ENCODE peak calls at places on chromosome 18, in ten cellular contexts. J, O, H, P, Y, V, Z, K, F and D are unnamed samples. For H3K4me1, the result is how much of the 10 kb centered on the place peaks cover.

GRCh38 chr18:9743200-9744016 is 35.3 kb downstream of the RAB31 start:
- DNase-seq in J (no peak), O (peak), H (no peak), P (peak), Y (no peak), V (no peak), Z (peak), K (peak), F (no peak), D (no peak)

GRCh38 chr18:76679259-76679658 is 143.1 kb upstream of the ZNF236 start:
- DNase-seq in J (no peak), O (no peak), H (no peak), P (no peak), Y (no peak), V (no peak), Z (no peak), K (no peak), F (no peak), D (no peak)

GRCh38 chr18:26981373-26982082 is 116.0 kb upstream of the AQP4 start:
- DNase-seq in J (no peak), O (no peak), H (no peak), P (no peak), Y (no peak), V (no peak), Z (no peak), K (no peak), F (no peak), D (no peak)

GRCh38 chr18:62999392-62999791 is 284.1 kb downstream of the PHLPP1 start:
- DNase-seq in J (peak), O (peak), H (peak), P (no peak), Y (no peak), V (no peak), Z (no peak), K (peak), F (peak), D (no peak)

GRCh38 chr18:36376361-36376760 is 78.8 kb downstream of the FHOD3 start:
- DNase-seq in J (no peak), O (no peak), H (no peak), P (no peak), Y (no peak), V (no peak), Z (no peak), K (no peak), F (no peak), D (no peak)

GRCh38 chr18:36297419-36298112 is at the start of gene FHOD3:
- DNase-seq in J (peak), O (peak), H (peak), P (peak), Y (peak), V (no peak), Z (peak), K (peak), F (peak), D (no peak)

GRCh38 chr18:24923138-24923537 is 428.8 kb downstream of the ZNF521 start:
- DNase-seq in J (no peak), O (no peak), H (no peak), P (no peak), Y (no peak), V (no peak), Z (no peak), K (no peak), F (no peak), D (no peak)

GRCh38 chr18:2146092-2146491 is 425.2 kb downstream of the METTL4 start:
- DNase-seq in J (no peak), O (no peak), H (no peak), P (no peak), Y (no peak), V (no peak), Z (no peak), K (no peak), F (no peak), D (no peak)

GRCh38 chr18:56873441-56874140 is 222.4 kb downstream of the WDR7 start:
- DNase-seq in J (no peak), O (no peak), H (no peak), P (no peak), Y (peak), V (peak), Z (no peak), K (no peak), F (no peak), D (peak)

GRCh38 chr18:45237639-45238038 is 377.6 kb upstream of the SLC14A2 start:
- DNase-seq in J (no peak), O (no peak), H (no peak), P (no peak), Y (no peak), V (no peak), Z (no peak), K (no peak), F (no peak), D (no peak)

GRCh38 chr18:9435041-9435440 is 40.3 kb upstream of the RALBP1 start:
- DNase-seq in J (no peak), O (no peak), H (no peak), P (no peak), Y (no peak), V (no peak), Z (no peak), K (no peak), F (no peak), D (no peak)

GRCh38 chr18:5196253-5197031 is 615 bp downstream of the AKAIN1 start:
- DNase-seq in J (no peak), O (no peak), H (no peak), P (no peak), Y (peak), V (no peak), Z (no peak), K (no peak), F (no peak), D (no peak)

GRCh38 chr18:59616501-59616900 is 80.7 kb downstream of the CCBE1 start:
- DNase-seq in J (no peak), O (no peak), H (no peak), P (no peak), Y (no peak), V (no peak), Z (no peak), K (no peak), F (no peak), D (no peak)

GRCh38 chr18:69956037-69956436 is 8.4 kb upstream of the CD226 start:
- DNase-seq in J (no peak), O (no peak), H (no peak), P (no peak), Y (no peak), V (no peak), Z (no peak), K (no peak), F (no peak), D (no peak)

GRCh38 chr18:76530846-76531245 is 35.8 kb upstream of the ZNF516 start:
- DNase-seq in J (no peak), O (no peak), H (no peak), P (no peak), Y (no peak), V (no peak), Z (no peak), K (no peak), F (no peak), D (no peak)

GRCh38 chr18:74331404-74331803 is 15.8 kb downstream of the C18orf63 start:
- DNase-seq in J (no peak), O (no peak), H (no peak), P (peak), Y (no peak), V (no peak), Z (peak), K (no peak), F (no peak), D (no peak)

GRCh38 chr18:31101148-31102019 is 837 bp downstream of the DSC2 start:
- DNase-seq in J (peak), O (peak), H (peak), P (peak), Y (peak), V (no peak), Z (no peak), K (peak), F (peak), D (no peak)

GRCh38 chr18:37754141-37754540 is 188.5 kb upstream of the CELF4 start:
- DNase-seq in J (no peak), O (no peak), H (no peak), P (no peak), Y (no peak), V (no peak), Z (no peak), K (no peak), F (no peak), D (no peak)

GRCh38 chr18:63741769-63742168 is 33.4 kb upstream of the SERPINB7 start:
- DNase-seq in J (no peak), O (no peak), H (no peak), P (no peak), Y (no peak), V (no peak), Z (no peak), K (no peak), F (no peak), D (no peak)

GRCh38 chr18:59706499-59706898 is 9.3 kb upstream of the CCBE1 start:
- DNase-seq in J (no peak), O (no peak), H (no peak), P (no peak), Y (no peak), V (no peak), Z (no peak), K (no peak), F (no peak), D (no peak)

GRCh38 chr18:28439870-28440269 is 262.9 kb upstream of the CDH2 start:
- DNase-seq in J (no peak), O (no peak), H (no peak), P (no peak), Y (no peak), V (no peak), Z (no peak), K (no peak), F (no peak), D (no peak)

DNA sequence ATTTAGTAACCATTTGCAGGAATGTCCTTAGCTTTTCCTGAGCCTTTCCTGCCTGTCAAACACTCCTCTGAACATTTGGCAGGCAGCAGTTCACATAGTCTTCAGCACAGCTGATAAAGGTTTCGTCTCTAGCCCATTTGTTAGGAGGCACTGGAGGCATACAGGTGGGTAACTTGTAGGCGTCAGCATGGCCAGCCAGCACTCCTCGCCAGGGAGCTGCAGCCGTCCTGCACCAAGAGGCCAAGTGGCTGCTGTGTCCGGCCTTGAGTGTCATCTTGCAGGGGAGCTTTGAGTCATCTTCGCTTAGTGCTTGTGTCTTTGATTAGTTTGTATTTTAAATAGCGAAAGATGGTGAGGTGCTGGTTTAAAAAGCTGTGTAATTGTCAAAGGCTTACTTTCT is 120.3 kb upstream of the NFATC1 start:
- DNase-seq in J (no peak), O (no peak), H (no peak), P (no peak), Y (no peak), V (no peak), Z (no peak), K (no peak), F (no peak), D (no peak)
- H3K4me1 ChIP-seq in J (under half), O (under half), H (under half), P (under half), Y (under half), V (under half), Z (under half), K (under half), F (under half), D (under half)

DNA sequence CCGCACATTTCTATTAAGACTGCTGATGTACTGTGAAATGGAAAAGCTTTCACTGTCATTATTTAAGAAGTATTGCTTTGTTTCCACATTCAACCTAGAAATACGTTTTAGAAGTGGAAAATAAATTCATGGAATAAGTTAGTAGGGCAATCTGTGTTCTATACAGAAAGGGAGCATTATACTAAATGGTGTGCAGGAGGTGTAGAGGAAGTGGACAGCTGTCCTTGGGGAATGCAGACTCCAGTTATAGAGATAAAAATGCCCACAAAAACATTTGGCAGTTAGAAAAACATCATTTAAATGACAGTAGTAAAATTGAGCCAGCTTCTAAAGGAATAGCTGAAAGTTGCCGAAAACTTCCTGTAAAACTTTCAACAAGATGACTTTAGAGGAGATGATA is 46.8 kb downstream of the PIK3C3 start:
- DNase-seq in J (no peak), O (no peak), H (no peak), P (no peak), Y (no peak), V (no peak), Z (no peak), K (no peak), F (no peak), D (no peak)
- H3K4me3 ChIP-seq in J (no peak), O (no peak), H (no peak), P (no peak), Y (no peak), V (no peak), Z (no peak), K (no peak), F (no peak), D (no peak)

GRCh38 chr18:58309099-58309498 is 265.1 kb downstream of the NEDD4L start:
- DNase-seq in J (no peak), O (no peak), H (no peak), P (no peak), Y (no peak), V (no peak), Z (no peak), K (no peak), F (no peak), D (no peak)

GRCh38 chr18:58310517-58310916 is 266.5 kb downstream of the NEDD4L start:
- DNase-seq in J (no peak), O (peak), H (no peak), P (no peak), Y (no peak), V (no peak), Z (peak), K (no peak), F (no peak), D (peak)

GRCh38 chr18:58313491-58314032 is 269.5 kb downstream of the NEDD4L start:
- DNase-seq in J (no peak), O (no peak), H (peak), P (no peak), Y (no peak), V (no peak), Z (no peak), K (no peak), F (no peak), D (no peak)

GRCh38 chr18:58309610-58310239 is 265.7 kb downstream of the NEDD4L start:
- DNase-seq in J (no peak), O (no peak), H (no peak), P (no peak), Y (no peak), V (no peak), Z (no peak), K (no peak), F (no peak), D (no peak)

DNA sequence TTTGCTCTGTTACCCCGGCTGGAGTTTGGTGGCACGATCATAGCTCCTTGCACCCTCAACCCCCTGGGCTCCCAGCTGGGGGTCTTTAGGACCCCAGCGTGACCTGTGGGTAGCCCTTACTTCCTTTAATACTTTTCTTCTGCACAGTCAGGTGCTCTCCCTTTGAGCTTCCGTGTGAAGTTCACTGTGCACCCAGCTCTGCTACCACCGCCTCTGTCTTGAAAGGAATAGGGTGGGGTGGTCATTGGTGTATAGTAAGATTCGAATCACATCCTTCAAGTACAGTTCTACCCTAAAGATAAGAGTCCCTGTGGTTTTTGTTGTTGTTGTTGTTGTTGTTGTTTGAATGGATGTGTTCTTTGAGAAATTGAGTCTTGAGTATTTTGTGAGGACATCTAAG is 267.4 kb downstream of the NEDD4L start:
- DNase-seq in J (no peak), O (no peak), H (no peak), P (no peak), Y (no peak), V (no peak), Z (no peak), K (no peak), F (no peak), D (no peak)
- H3K27ac ChIP-seq in J (no peak), O (peak), H (peak), P (no peak), Y (no peak), V (no peak), Z (no peak), K (no peak), F (no peak), D (no peak)

GRCh38 chr18:66557091-66557490 is 46.8 kb downstream of the CDH19 start:
- DNase-seq in J (no peak), O (no peak), H (no peak), P (no peak), Y (no peak), V (no peak), Z (no peak), K (no peak), F (no peak), D (no peak)

GRCh38 chr18:66560092-66560491 is 43.8 kb downstream of the CDH19 start:
- DNase-seq in J (no peak), O (no peak), H (no peak), P (no peak), Y (no peak), V (no peak), Z (peak), K (no peak), F (no peak), D (no peak)

GRCh38 chr18:66558773-66559172 is 45.1 kb downstream of the CDH19 start:
- DNase-seq in J (no peak), O (no peak), H (no peak), P (no peak), Y (no peak), V (no peak), Z (no peak), K (no peak), F (no peak), D (no peak)

GRCh38 chr18:66564236-66564635 is 39.7 kb downstream of the CDH19 start:
- DNase-seq in J (no peak), O (no peak), H (no peak), P (no peak), Y (no peak), V (no peak), Z (no peak), K (no peak), F (no peak), D (no peak)

GRCh38 chr18:66562279-66562678 is 41.6 kb downstream of the CDH19 start:
- DNase-seq in J (no peak), O (no peak), H (no peak), P (no peak), Y (no peak), V (no peak), Z (no peak), K (no peak), F (no peak), D (no peak)
- H3K4me1 ChIP-seq in J (under half), O (under half), H (under half), P (under half), Y (under half), V (under half), Z (under half), K (under half), F (under half), D (under half)